ENCODE peak calls at places on chromosomes 5 and 9, in four cellular contexts. C is GM03348, P is cerebellum, U is iris pigment epithelial cell. F is an unnamed sample.

GRCh38 chr5:74212336-74212735 is 428.2 kb downstream of the ENC1 start:
- DNase-seq in C (peak), U (peak), P (no peak), F (peak)

GRCh38 chr9:116594552-116594951 is 92.6 kb upstream of the TRIM32 start:
- DNase-seq in C (peak), P (no peak), U (peak), F (peak)

GRCh38 chr9:123406691-123407536 is 50.9 kb downstream of the CRB2 start:
- DNase-seq in U (peak), P (no peak), C (no peak), F (peak)

GRCh38 chr9:33351547-33351946 is 50.8 kb downstream of the AQP7 start:
- DNase-seq in C (no peak), U (no peak), P (no peak), F (no peak)

GRCh38 chr9:136545065-136545965 is 533 bp downstream of the NOTCH1 start:
- DNase-seq in U (peak), P (no peak), C (peak), F (peak)

GRCh38 chr5:139752506-139753350 is 42.9 kb upstream of the PSD2 start:
- DNase-seq in U (peak), C (peak), P (no peak), F (peak)

GRCh38 chr5:177433658-177434217 is 7.3 kb downstream of the GRK6 start:
- DNase-seq in C (no peak), P (no peak), U (no peak), F (no peak)

GRCh38 chr5:38926121-38926520 is 80.3 kb downstream of the OSMR start:
- DNase-seq in C (no peak), U (peak), P (no peak), F (peak)

GRCh38 chr5:107456281-107456715 is 214.4 kb downstream of the EFNA5 start:
- DNase-seq in P (no peak), U (no peak), C (no peak), F (peak)

GRCh38 chr9:85600675-85601263 is 141.0 kb downstream of the AGTPBP1 start:
- DNase-seq in P (no peak), U (no peak), C (no peak), F (no peak)

GRCh38 chr9:124721109-124721850 is 49.8 kb downstream of the NR6A1 start:
- DNase-seq in P (no peak), U (peak), C (peak), F (peak)

GRCh38 chr9:105257767-105258166 is 13.3 kb downstream of the SLC44A1 start:
- DNase-seq in P (no peak), C (no peak), U (no peak), F (peak)

GRCh38 chr5:169157064-169157463 is 143.9 kb downstream of the SLIT3 start:
- DNase-seq in U (no peak), P (no peak), C (no peak), F (no peak)

GRCh38 chr9:97573482-97574073 is 59.6 kb downstream of the TSTD2 start:
- DNase-seq in P (no peak), U (peak), C (no peak), F (no peak)